ENCODE peak calls at places on chromosomes 7 and 10, in five cellular contexts. I is activated CD4-positive, alpha-beta memory T cell treated with anti-CD3 and anti-CD28 coated beads, Interleukin-2, amount 10 ng/mL, durations not matched to agents 7 days and 5 days; A is activated CD4-positive, alpha-beta T cell treated with anti-CD3 and anti-CD28 coated beads, Interleukin-2, amount 50 U/mL, for 48 hours; U is omental fat pad; O is astrocyte of the spinal cord. X is an unnamed sample.
A peak's percentile ranks its signal among the peaks of the same experiment; 100 is the strongest.

GRCh38 chr10:35416628-35417625 is 80.6 kb downstream of the CCNY start:
- DNase-seq in I (no peak), U (no peak), A (no peak), O (no peak), X (no peak)

GRCh38 chr10:56003555-56003954 is 357.5 kb downstream of the ZWINT start:
- DNase-seq in O (no peak), U (no peak), A (no peak), I (no peak), X (no peak)

GRCh38 chr10:92829042-92829785 is 19.1 kb upstream of the EXOC6 start:
- DNase-seq in O (no peak), I (no peak), A (no peak), U (no peak), X (no peak)

GRCh38 chr10:70914316-70914864 is 26.0 kb upstream of the PCBD1 start:
- DNase-seq in I (no peak), U (no peak), A (no peak), O (no peak), X (no peak)

GRCh38 chr10:124045245-124045644 is 48.2 kb downstream of the CHST15 start:
- DNase-seq in U (no peak), O (no peak), A (no peak), I (no peak), X (no peak)

GRCh38 chr10:103038570-103038969 is 120.5 kb downstream of the CNNM2 start:
- DNase-seq in U (no peak), A (no peak), O (no peak), I (no peak), X (no peak)

GRCh38 chr7:25663877-25664276 is 435.6 kb upstream of the NPVF start:
- DNase-seq in U (no peak), O (no peak), I (no peak), A (no peak), X (no peak)

GRCh38 chr7:102093599-102094001 is 193.1 kb upstream of the SH2B2 start:
- DNase-seq in O (no peak), U (no peak), I (no peak), A (no peak), X (no peak)

GRCh38 chr7:86904949-86905834 is 154.3 kb downstream of the ELAPOR2 start:
- DNase-seq in A (no peak), I (no peak), O (peak; percentile 24), U (no peak), X (no peak)

GRCh38 chr7:36512607-36513006 is 122.9 kb downstream of the ANLN start:
- DNase-seq in U (no peak), I (no peak), A (no peak), O (no peak), X (no peak)

GRCh38 chr10:47296111-47296894 is 3.7 kb upstream of the GDF10 start:
- DNase-seq in I (no peak), O (no peak), U (no peak), A (no peak), X (no peak)

GRCh38 chr7:79590571-79591274 is 137.3 kb upstream of the MAGI2 start:
- DNase-seq in I (no peak), U (no peak), A (no peak), O (no peak), X (no peak)

GRCh38 chr10:131651674-131652093 is 249.1 kb upstream of the PPP2R2D start:
- DNase-seq in I (no peak), U (no peak), A (no peak), O (no peak), X (no peak)

GRCh38 chr7:128020161-128020560 is 11.1 kb downstream of the LRRC4 start:
- DNase-seq in U (no peak), I (no peak), A (no peak), O (no peak), X (peak; percentile 20)

GRCh38 chr10:132107211-132107946 is 41.6 kb downstream of the JAKMIP3 start:
- DNase-seq in O (no peak), U (no peak), A (no peak), I (peak; percentile 15), X (no peak)

GRCh38 chr10:51422311-51423120 is 276.9 kb downstream of the CSTF2T start:
- DNase-seq in O (peak; percentile 71), A (peak; percentile 15), I (peak; percentile 41), U (no peak), X (peak; percentile 9)

GRCh38 chr7:82362129-82362528 is 81.4 kb downstream of the CACNA2D1 start:
- DNase-seq in I (no peak), U (no peak), A (no peak), O (peak; percentile 52), X (no peak)

GRCh38 chr7:47786557-47787248 is 161.6 kb downstream of the PKD1L1 start:
- DNase-seq in I (no peak), A (no peak), O (peak; percentile 99), U (peak; percentile 32), X (no peak)

GRCh38 chr7:65839846-65840245 is 33.0 kb upstream of the VKORC1L1 start:
- DNase-seq in I (no peak), U (no peak), O (no peak), A (no peak), X (no peak)